ENCODE peak calls at places on chromosomes 16 and 17, in eight cellular contexts. M, B, P, D, R, C, K and Z are unnamed samples.

GRCh38 chr17:27199948-27200347 is 94.0 kb upstream of the WSB1 start:
- DNase-seq in M (peak; percentile 4), K (no peak), B (no peak), R (no peak), C (no peak), P (no peak), D (no peak), Z (no peak)

GRCh38 chr17:37476431-37477130 is 13.1 kb upstream of the DUSP14 start:
- DNase-seq in M (peak; percentile 55), K (no peak), R (no peak), B (no peak), P (no peak), D (no peak), C (no peak), Z (no peak)

GRCh38 chr17:74803971-74804370 is 27.8 kb upstream of the NAT9 start:
- DNase-seq in K (no peak), M (no peak), R (no peak), B (no peak), C (no peak), P (no peak), D (no peak), Z (no peak)

GRCh38 chr16:13316008-13316407 is 414.6 kb downstream of the SHISA9 start:
- DNase-seq in D (no peak), R (no peak), C (no peak), B (no peak), M (no peak), P (no peak), K (no peak), Z (no peak)

GRCh38 chr16:57795431-57795878 is 6.8 kb downstream of the KIFC3 start:
- DNase-seq in D (no peak), R (peak; percentile 73), P (peak; percentile 79), B (peak; percentile 53), K (no peak), C (no peak), M (peak; percentile 38), Z (peak; percentile 61)

GRCh38 chr16:80519189-80519588 is 21.6 kb upstream of the DYNLRB2 start:
- DNase-seq in B (no peak), R (no peak), P (no peak), K (no peak), C (no peak), M (no peak), D (no peak), Z (no peak)

GRCh38 chr16:28865289-28865688 is 1.6 kb downstream of the SH2B1 start:
- DNase-seq in P (no peak), K (no peak), R (no peak), B (no peak), C (no peak), D (no peak), M (no peak), Z (no peak)

GRCh38 chr17:14398766-14399165 is 97.9 kb downstream of the HS3ST3B1 start:
- DNase-seq in M (no peak), R (no peak), C (no peak), B (no peak), D (no peak), K (no peak), P (no peak), Z (no peak)

GRCh38 chr16:3992297-3993051 is 112.0 kb upstream of the CREBBP start:
- DNase-seq in B (no peak), C (no peak), K (no peak), M (no peak), R (no peak), P (no peak), D (no peak), Z (no peak)

GRCh38 chr17:17812211-17813054 is 24.4 kb downstream of the SREBF1 start:
- DNase-seq in M (peak; percentile 41), D (peak; percentile 85), K (no peak), C (peak; percentile 87), P (peak; percentile 82), B (peak; percentile 81), R (peak; percentile 79), Z (peak; percentile 79)

GRCh38 chr17:77311371-77311981 is 170.7 kb downstream of the SEC14L1 start:
- DNase-seq in D (no peak), M (no peak), K (no peak), C (no peak), P (no peak), B (no peak), R (no peak), Z (no peak)

GRCh38 chr16:2156025-2156848 is 655 bp downstream of the TRAF7 start:
- DNase-seq in R (no peak), D (peak; percentile 33), M (peak; percentile 76), K (no peak), B (no peak), P (no peak), C (peak; percentile 55), Z (no peak)

GRCh38 chr16:11325404-11326083 is 19.7 kb upstream of the RMI2 start:
- DNase-seq in D (no peak), R (no peak), B (no peak), C (no peak), P (no peak), K (no peak), M (no peak), Z (no peak)

GRCh38 chr16:2165861-2166260 is 10.3 kb downstream of the TRAF7 start:
- DNase-seq in M (no peak), K (no peak), P (no peak), R (no peak), D (no peak), B (no peak), C (no peak), Z (no peak)

GRCh38 chr17:14840616-14841231 is 424.4 kb downstream of the PMP22 start:
- DNase-seq in M (peak; percentile 84), P (no peak), K (no peak), D (no peak), B (no peak), C (no peak), R (no peak), Z (no peak)

GRCh38 chr17:30161601-30162000 is 45.0 kb downstream of the NSRP1 start:
- DNase-seq in M (peak; percentile 4), C (no peak), P (no peak), D (no peak), K (no peak), B (no peak), R (no peak), Z (no peak)

GRCh38 chr16:14399397-14400284 is 230.4 kb downstream of the PARN start:
- DNase-seq in R (no peak), K (no peak), B (no peak), D (peak; percentile 56), P (peak; percentile 61), C (no peak), M (peak; percentile 62), Z (no peak)

GRCh38 chr16:85731179-85731578 is 19.7 kb downstream of the C16orf74 start:
- DNase-seq in R (no peak), D (no peak), B (no peak), M (no peak), K (no peak), P (no peak), C (no peak), Z (no peak)

GRCh38 chr16:85728879-85729278 is 22.0 kb downstream of the C16orf74 start:
- DNase-seq in B (no peak), P (no peak), R (no peak), C (no peak), K (no peak), D (no peak), M (no peak), Z (no peak)

GRCh38 chr16:85733155-85733838 is 17.6 kb downstream of the C16orf74 start:
- DNase-seq in D (peak; percentile 8), C (no peak), B (no peak), K (no peak), R (no peak), P (no peak), M (no peak), Z (no peak)

GRCh38 chr16:85729907-85730465 is 20.9 kb downstream of the C16orf74 start:
- DNase-seq in D (no peak), P (no peak), K (no peak), B (no peak), M (no peak), R (no peak), C (no peak), Z (no peak)

GRCh38 chr16:85729452-85729851 is 21.4 kb downstream of the C16orf74 start:
- DNase-seq in R (no peak), M (peak; percentile 56), B (no peak), D (no peak), C (no peak), P (no peak), K (no peak), Z (no peak)
- H3K4me1 ChIP-seq in R (peaks cover 5% of the 10 kb centered on the region), M (no peaks in the 10 kb centered on the region), B (no peaks in the 10 kb centered on the region), D (no peaks in the 10 kb centered on the region), C (no peaks in the 10 kb centered on the region), P (no peaks in the 10 kb centered on the region), K (no peaks in the 10 kb centered on the region), Z (no peaks in the 10 kb centered on the region)

GRCh38 chr17:41967141-41967920 is 736 bp downstream of the CNP start:
- DNase-seq in M (no peak), K (no peak), R (no peak), D (peak; percentile 21), C (peak; percentile 43), B (no peak), P (no peak), Z (no peak)
- TF ChIP-seq POLR2A in M (no peak), K (no peak), R (no peak), D (peak; percentile 5), C (no peak), B (no peak), P (no peak), Z (no peak)

GRCh38 chr16:79098897-79099296 is 501.6 kb downstream of the MAF start:
- DNase-seq in M (no peak), R (no peak), P (no peak), C (no peak), K (no peak), D (no peak), B (no peak), Z (no peak)

GRCh38 chr16:79097781-79098180 is 502.8 kb downstream of the MAF start:
- DNase-seq in D (no peak), P (no peak), B (no peak), K (no peak), M (no peak), R (no peak), C (no peak), Z (no peak)

GRCh38 chr16:79099701-79100100 is 500.8 kb downstream of the MAF start:
- DNase-seq in D (no peak), B (no peak), P (no peak), R (no peak), K (no peak), M (no peak), C (no peak), Z (no peak)

GRCh38 chr16:79096246-79096645 is 504.3 kb downstream of the MAF start:
- DNase-seq in C (no peak), R (no peak), K (no peak), B (no peak), P (no peak), D (no peak), M (no peak), Z (no peak)

DNA sequence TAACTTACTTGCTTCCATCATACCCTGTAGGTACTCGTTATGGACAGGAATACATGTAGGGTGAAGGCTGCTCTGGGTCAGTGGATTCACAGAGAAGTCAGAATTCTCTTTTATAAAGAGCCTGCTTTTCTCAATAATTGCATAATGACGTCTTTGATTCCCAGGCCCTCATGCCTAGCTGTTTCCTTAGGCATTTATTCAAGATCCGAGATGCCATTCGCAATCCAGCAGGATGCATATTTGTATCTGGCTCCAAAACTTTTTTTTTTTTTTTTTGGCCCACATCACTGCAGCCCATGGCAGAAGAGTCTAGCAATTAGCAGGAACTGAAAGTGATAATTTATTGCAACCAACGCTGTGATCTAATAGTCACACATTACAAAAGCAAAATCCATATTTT is 503.4 kb downstream of the MAF start:
- DNase-seq in M (no peak), K (no peak), B (no peak), R (no peak), C (no peak), D (no peak), P (no peak), Z (no peak)
- H3K4me1 ChIP-seq in M (no peaks in the 10 kb centered on the region), K (peaks cover 22% of the 10 kb centered on the region), B (no peaks in the 10 kb centered on the region), R (no peaks in the 10 kb centered on the region), C (no peaks in the 10 kb centered on the region), D (peaks cover 11% of the 10 kb centered on the region), P (no peaks in the 10 kb centered on the region), Z (no peaks in the 10 kb centered on the region)

GRCh38 chr16:1097156-1097555 is 1.1 kb upstream of the C1QTNF8 start:
- DNase-seq in P (no peak), K (no peak), D (no peak), B (no peak), R (no peak), C (no peak), M (no peak), Z (no peak)
- TF ChIP-seq POLR2A in P (no peak), K (no peak), D (no peak), B (no peak), R (no peak), C (no peak), M (no peak), Z (no peak)